ENCODE peak calls at places on chromosomes 13 and 19, in four cellular contexts. One of them, this sample, is unnamed.

GRCh38 chr13:77390391-77390790 is 63.5 kb upstream of the MYCBP2 start:
- DNase-seq in K562: no peak
- DNase-seq in HepG2: no peak
- DNase-seq in GM12878: no peak
- DNase-seq in this sample: no peak

GRCh38 chr19:50796634-50797428 is 6.6 kb downstream of the ACP4 start:
- DNase-seq in K562: no peak
- DNase-seq in GM12878: no peak
- DNase-seq in HepG2: no peak
- DNase-seq in this sample: no peak

GRCh38 chr13:102466836-102467235 is 65.0 kb upstream of the FGF14 start:
- DNase-seq in HepG2: no peak
- DNase-seq in K562: no peak
- DNase-seq in GM12878: no peak
- DNase-seq in this sample: no peak

GRCh38 chr13:51632643-51633357 is 48.5 kb downstream of the WDFY2 start:
- DNase-seq in GM12878: no peak
- DNase-seq in HepG2: peak
- DNase-seq in K562: no peak
- DNase-seq in this sample: peak

GRCh38 chr19:19866599-19867248 is 1.0 kb downstream of the ZNF253 start:
- DNase-seq in HepG2: peak
- DNase-seq in K562: peak
- DNase-seq in GM12878: peak
- DNase-seq in this sample: peak

GRCh38 chr19:18253716-18254115 is 20.5 kb downstream of the IQCN start:
- DNase-seq in K562: no peak
- DNase-seq in GM12878: no peak
- DNase-seq in HepG2: no peak
- DNase-seq in this sample: no peak

GRCh38 chr19:7460562-7460966 is 28.3 kb downstream of the PEX11G start:
- DNase-seq in GM12878: no peak
- DNase-seq in HepG2: no peak
- DNase-seq in K562: no peak
- DNase-seq in this sample: no peak

GRCh38 chr19:33431986-33432385 is 58.5 kb downstream of the CEBPG start:
- DNase-seq in K562: no peak
- DNase-seq in HepG2: no peak
- DNase-seq in GM12878: no peak
- DNase-seq in this sample: no peak

GRCh38 chr19:51295382-51296126 is 15.9 kb upstream of the IGLON5 start:
- DNase-seq in GM12878: no peak
- DNase-seq in HepG2: no peak
- DNase-seq in K562: no peak
- DNase-seq in this sample: no peak

GRCh38 chr13:33312150-33312908 is 26.8 kb upstream of the STARD13 start:
- DNase-seq in K562: no peak
- DNase-seq in GM12878: no peak
- DNase-seq in HepG2: peak
- DNase-seq in this sample: no peak

GRCh38 chr13:107867701-107868661 is 347.4 kb downstream of the LIG4 start:
- DNase-seq in GM12878: no peak
- DNase-seq in HepG2: no peak
- DNase-seq in K562: peak
- DNase-seq in this sample: peak

GRCh38 chr19:51091895-51092873 is 9.5 kb upstream of the KLK14 start:
- DNase-seq in HepG2: no peak
- DNase-seq in K562: no peak
- DNase-seq in GM12878: no peak
- DNase-seq in this sample: no peak

GRCh38 chr13:27273658-27274425 is 3.2 kb downstream of the RASL11A start:
- DNase-seq in HepG2: no peak
- DNase-seq in GM12878: no peak
- DNase-seq in K562: no peak
- DNase-seq in this sample: no peak

GRCh38 chr13:40445557-40445990 is 220.9 kb downstream of the FOXO1 start:
- DNase-seq in K562: no peak
- DNase-seq in GM12878: peak
- DNase-seq in HepG2: no peak
- DNase-seq in this sample: no peak

GRCh38 chr13:48636550-48636949 is 17.2 kb upstream of the CYSLTR2 start:
- DNase-seq in GM12878: no peak
- DNase-seq in K562: no peak
- DNase-seq in HepG2: no peak
- DNase-seq in this sample: no peak

GRCh38 chr19:42099336-42099925 is 23.5 kb downstream of the ZNF574 start:
- DNase-seq in HepG2: no peak
- DNase-seq in GM12878: no peak
- DNase-seq in K562: no peak
- DNase-seq in this sample: no peak

GRCh38 chr13:74132152-74132767 is 1.9 kb downstream of the KLF12 start:
- DNase-seq in GM12878: no peak
- DNase-seq in K562: no peak
- DNase-seq in HepG2: peak
- DNase-seq in this sample: no peak

GRCh38 chr13:97422118-97423054 is 11.6 kb upstream of the RAP2A start:
- DNase-seq in GM12878: no peak
- DNase-seq in HepG2: no peak
- DNase-seq in K562: peak
- DNase-seq in this sample: no peak

GRCh38 chr19:48735031-48735615 is 5.3 kb downstream of the RASIP1 start:
- DNase-seq in K562: no peak
- DNase-seq in HepG2: no peak
- DNase-seq in GM12878: no peak
- DNase-seq in this sample: peak

GRCh38 chr13:45402641-45403040 is 15.5 kb downstream of the SLC25A30 start:
- DNase-seq in GM12878: no peak
- DNase-seq in K562: no peak
- DNase-seq in HepG2: no peak
- DNase-seq in this sample: no peak

GRCh38 chr13:113371061-113371460 is 7.1 kb upstream of the GRTP1 start:
- DNase-seq in K562: no peak
- DNase-seq in HepG2: no peak
- DNase-seq in GM12878: no peak
- DNase-seq in this sample: no peak
- TF ChIP-seq CREM in K562: no peak
- TF ChIP-seq CREM in HepG2: no peak
- TF ChIP-seq CREM in GM12878: no peak
- TF ChIP-seq CREM in this sample: no peak

DNA sequence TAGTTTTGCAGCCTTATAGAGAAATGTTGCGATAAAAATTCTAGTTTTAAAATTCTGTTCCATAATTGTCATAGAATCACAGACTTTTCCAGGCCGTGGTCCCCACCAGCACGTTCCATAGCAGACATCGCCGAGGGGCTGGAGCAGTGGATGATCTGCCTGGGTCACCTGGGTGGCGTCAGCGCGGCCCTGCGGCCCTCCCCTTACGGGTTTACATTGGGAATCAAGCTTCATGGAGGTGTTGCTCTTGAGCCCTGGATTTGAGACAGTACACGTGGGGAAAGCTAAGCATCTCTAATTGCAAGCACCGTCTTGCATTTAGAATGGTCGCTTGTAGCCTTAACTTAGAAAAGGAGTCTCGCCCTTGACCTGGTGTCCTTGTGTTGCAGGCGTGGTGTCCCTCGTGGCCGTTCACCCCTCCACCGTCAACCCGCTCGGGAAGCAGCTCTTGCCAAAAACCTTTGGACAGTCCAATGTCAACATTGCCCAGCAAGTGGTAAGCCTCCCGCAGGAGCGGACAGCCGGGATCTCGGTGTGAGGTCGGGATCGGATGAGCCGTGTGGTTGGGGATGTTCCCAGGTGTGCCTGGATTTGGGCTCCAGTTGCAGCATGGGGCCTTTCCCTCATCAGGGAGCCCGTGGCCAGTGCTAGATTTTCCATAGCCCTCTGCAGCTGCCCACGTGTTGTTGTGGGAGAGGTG is 35.1 kb downstream of the ATP4B start:
- DNase-seq in HepG2: no peak
- DNase-seq in K562: no peak
- DNase-seq in GM12878: no peak
- DNase-seq in this sample: no peak
- TF ChIP-seq ETV6 in HepG2: no peak
- TF ChIP-seq ETV6 in K562: no peak
- TF ChIP-seq ETV6 in GM12878: no peak
- TF ChIP-seq ETV6 in this sample: no peak

GRCh38 chr19:14437578-14438140 is 4.6 kb downstream of the PKN1 start:
- DNase-seq in GM12878: no peak
- DNase-seq in HepG2: no peak
- DNase-seq in K562: no peak
- DNase-seq in this sample: no peak

GRCh38 chr19:14439014-14439413 is 5.9 kb downstream of the PKN1 start:
- DNase-seq in K562: no peak
- DNase-seq in GM12878: no peak
- DNase-seq in HepG2: no peak
- DNase-seq in this sample: no peak

GRCh38 chr19:14442904-14443631 is 10.0 kb downstream of the PKN1 start:
- DNase-seq in GM12878: no peak
- DNase-seq in K562: no peak
- DNase-seq in HepG2: no peak
- DNase-seq in this sample: no peak

GRCh38 chr19:14441041-14441938 is 8.2 kb downstream of the PKN1 start:
- DNase-seq in K562: no peak
- DNase-seq in HepG2: no peak
- DNase-seq in GM12878: no peak
- DNase-seq in this sample: no peak

DNA sequence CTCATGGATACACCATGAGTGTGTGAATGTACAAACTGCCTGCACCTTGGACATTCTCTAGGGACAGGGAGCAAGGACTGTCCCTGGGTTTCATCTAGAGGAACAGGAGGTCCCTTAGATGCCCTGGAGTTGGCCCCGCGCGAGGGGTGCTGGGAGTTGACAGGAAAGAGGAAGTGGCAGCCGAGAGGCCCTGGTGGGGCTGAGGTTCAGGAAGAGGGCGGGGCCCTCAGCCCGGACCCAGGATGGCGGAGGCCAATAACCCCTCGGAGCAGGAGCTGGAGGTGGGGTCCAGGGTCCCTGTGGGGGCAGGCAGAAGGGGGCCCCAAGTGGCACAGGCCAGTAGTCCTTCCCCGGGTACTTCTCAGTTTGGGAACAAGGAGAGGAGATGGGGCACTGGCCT is 6.9 kb downstream of the PKN1 start:
- DNase-seq in K562: peak
- DNase-seq in GM12878: peak
- DNase-seq in HepG2: no peak
- DNase-seq in this sample: no peak
- TF ChIP-seq CREM in K562: no peak
- TF ChIP-seq CREM in GM12878: peak
- TF ChIP-seq CREM in HepG2: no peak
- TF ChIP-seq CREM in this sample: no peak

GRCh38 chr13:22061371-22061805 is 390.5 kb downstream of the FGF9 start:
- DNase-seq in K562: no peak
- DNase-seq in HepG2: no peak
- DNase-seq in GM12878: peak
- DNase-seq in this sample: no peak
- TF ChIP-seq ETV6 in K562: no peak
- TF ChIP-seq ETV6 in HepG2: no peak
- TF ChIP-seq ETV6 in GM12878: no peak
- TF ChIP-seq ETV6 in this sample: no peak

DNA sequence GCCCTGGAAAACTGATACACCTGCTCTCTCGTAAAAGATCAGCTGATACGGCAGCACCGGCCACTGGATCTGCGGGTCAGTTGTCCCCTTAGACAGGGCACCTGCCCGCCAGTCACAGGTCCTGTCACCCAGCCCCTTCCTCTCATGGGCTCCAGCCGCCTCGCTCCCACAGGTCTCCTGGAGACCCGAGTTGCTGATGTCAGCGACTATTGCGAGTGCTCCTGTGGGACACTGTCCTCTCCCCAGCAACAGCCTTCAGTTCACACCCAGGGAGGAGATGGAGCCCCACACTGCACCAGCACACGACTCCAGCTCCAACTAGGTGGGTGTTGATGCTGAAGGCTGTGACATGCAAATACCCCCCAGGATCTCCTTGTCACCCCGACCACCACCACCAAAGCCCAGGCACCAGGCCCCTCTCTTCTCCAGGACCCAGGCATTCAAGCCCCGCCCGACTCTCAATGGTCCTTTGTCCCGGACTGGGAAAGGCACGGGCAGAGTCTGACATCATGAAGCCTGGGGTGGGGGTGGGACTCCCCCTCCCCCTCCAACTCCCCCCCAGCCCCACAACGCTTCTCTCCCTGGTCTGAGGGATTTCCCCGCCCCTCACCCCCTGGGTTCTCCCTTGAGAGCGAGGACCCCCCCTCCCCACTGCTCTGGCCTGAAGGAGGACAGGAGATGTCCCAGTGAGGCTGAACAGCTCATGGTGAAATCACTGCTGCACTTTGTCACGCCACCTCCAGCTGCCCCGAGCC is 1.4 kb upstream of the MAG start:
- DNase-seq in HepG2: no peak
- DNase-seq in K562: no peak
- DNase-seq in GM12878: no peak
- DNase-seq in this sample: no peak
- TF ChIP-seq CREM in HepG2: no peak
- TF ChIP-seq CREM in K562: no peak
- TF ChIP-seq CREM in GM12878: no peak
- TF ChIP-seq CREM in this sample: no peak

GRCh38 chr19:4528843-4529242 is 6.2 kb downstream of the PLIN5 start:
- DNase-seq in HepG2: no peak
- DNase-seq in K562: no peak
- DNase-seq in GM12878: no peak
- DNase-seq in this sample: no peak
- TF ChIP-seq ETV6 in HepG2: no peak
- TF ChIP-seq ETV6 in K562: no peak
- TF ChIP-seq ETV6 in GM12878: no peak
- TF ChIP-seq ETV6 in this sample: no peak

DNA sequence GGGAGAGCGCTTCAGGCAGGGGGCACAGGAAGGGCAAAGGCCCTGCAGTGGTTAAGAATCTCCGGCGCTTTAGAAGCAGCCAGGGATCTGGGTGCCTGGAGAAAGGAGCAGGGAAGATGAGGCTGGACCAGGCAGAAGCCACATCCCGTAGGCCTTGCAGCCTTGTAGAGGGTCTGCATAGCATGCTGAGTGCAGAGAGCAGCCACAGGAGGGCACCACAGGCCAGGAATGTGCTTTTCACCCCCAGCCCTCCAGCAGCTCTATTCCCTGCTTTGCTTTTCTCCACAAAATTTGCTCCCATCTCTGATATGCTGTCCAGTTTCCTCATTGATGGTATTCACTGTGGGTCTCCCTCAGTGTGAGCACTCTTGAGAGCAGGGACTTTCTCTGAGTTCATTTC is 5.7 kb downstream of the WDR62 start:
- DNase-seq in HepG2: no peak
- DNase-seq in K562: peak
- DNase-seq in GM12878: no peak
- DNase-seq in this sample: peak
- TF ChIP-seq CREM in HepG2: no peak
- TF ChIP-seq CREM in K562: no peak
- TF ChIP-seq CREM in GM12878: no peak
- TF ChIP-seq CREM in this sample: no peak